ENCODE peak calls at places on chromosome 20, in eight cellular contexts. One of them, this sample, is unnamed.

GRCh38 chr20:6566821-6567220 is 200.7 kb upstream of the BMP2 start:
- DNase-seq in HEK293T: no peak
- DNase-seq in Panc1: no peak
- DNase-seq in activated effector memory CD4-positive, alpha-beta T cell treated with anti-CD3 and anti-CD28 coated beads, Interleukin-2, amount 50 U/mL, for 16 hours: no peak
- DNase-seq in fibroblast of the aortic adventitia: peak; percentile 66
- DNase-seq in NCI-H2171 treated with DMSO at 0.1 percent for 48 hours: no peak
- DNase-seq in type B pancreatic cell: no peak
- DNase-seq in ureter: no peak
- DNase-seq in this sample: no peak

GRCh38 chr20:62824476-62825287 is 7.8 kb downstream of the COL9A3 start:
- DNase-seq in HEK293T: peak; percentile 68
- DNase-seq in Panc1: no peak
- DNase-seq in activated effector memory CD4-positive, alpha-beta T cell treated with anti-CD3 and anti-CD28 coated beads, Interleukin-2, amount 50 U/mL, for 16 hours: peak; percentile 81
- DNase-seq in fibroblast of the aortic adventitia: peak; percentile 37
- DNase-seq in NCI-H2171 treated with DMSO at 0.1 percent for 48 hours: peak; percentile 77
- DNase-seq in type B pancreatic cell: no peak
- DNase-seq in ureter: no peak
- DNase-seq in this sample: no peak

GRCh38 chr20:34595377-34596184 is 37.1 kb downstream of the MAP1LC3A start:
- DNase-seq in HEK293T: no peak
- DNase-seq in Panc1: no peak
- DNase-seq in activated effector memory CD4-positive, alpha-beta T cell treated with anti-CD3 and anti-CD28 coated beads, Interleukin-2, amount 50 U/mL, for 16 hours: no peak
- DNase-seq in fibroblast of the aortic adventitia: no peak
- DNase-seq in NCI-H2171 treated with DMSO at 0.1 percent for 48 hours: no peak
- DNase-seq in type B pancreatic cell: no peak
- DNase-seq in ureter: no peak
- DNase-seq in this sample: peak; percentile 39

GRCh38 chr20:37598101-37598530 is 70.4 kb upstream of the BLCAP start:
- DNase-seq in HEK293T: no peak
- DNase-seq in Panc1: no peak
- DNase-seq in activated effector memory CD4-positive, alpha-beta T cell treated with anti-CD3 and anti-CD28 coated beads, Interleukin-2, amount 50 U/mL, for 16 hours: no peak
- DNase-seq in fibroblast of the aortic adventitia: no peak
- DNase-seq in NCI-H2171 treated with DMSO at 0.1 percent for 48 hours: peak; percentile 99
- DNase-seq in type B pancreatic cell: peak; percentile 79
- DNase-seq in ureter: no peak
- DNase-seq in this sample: no peak

GRCh38 chr20:59124326-59125029 is 39.1 kb upstream of the ZNF831 start:
- DNase-seq in HEK293T: no peak
- DNase-seq in Panc1: no peak
- DNase-seq in activated effector memory CD4-positive, alpha-beta T cell treated with anti-CD3 and anti-CD28 coated beads, Interleukin-2, amount 50 U/mL, for 16 hours: no peak
- DNase-seq in fibroblast of the aortic adventitia: no peak
- DNase-seq in NCI-H2171 treated with DMSO at 0.1 percent for 48 hours: peak; percentile 99
- DNase-seq in type B pancreatic cell: no peak
- DNase-seq in ureter: no peak
- DNase-seq in this sample: no peak

GRCh38 chr20:1434571-1435336 is 31.9 kb downstream of the NSFL1C start:
- DNase-seq in HEK293T: no peak
- DNase-seq in Panc1: no peak
- DNase-seq in activated effector memory CD4-positive, alpha-beta T cell treated with anti-CD3 and anti-CD28 coated beads, Interleukin-2, amount 50 U/mL, for 16 hours: peak; percentile 77
- DNase-seq in fibroblast of the aortic adventitia: peak; percentile 70
- DNase-seq in NCI-H2171 treated with DMSO at 0.1 percent for 48 hours: peak; percentile 83
- DNase-seq in type B pancreatic cell: no peak
- DNase-seq in ureter: no peak
- DNase-seq in this sample: no peak

GRCh38 chr20:64244281-64244805 is 11.2 kb upstream of the PCMTD2 start:
- DNase-seq in HEK293T: no peak
- DNase-seq in Panc1: no peak
- DNase-seq in activated effector memory CD4-positive, alpha-beta T cell treated with anti-CD3 and anti-CD28 coated beads, Interleukin-2, amount 50 U/mL, for 16 hours: no peak
- DNase-seq in fibroblast of the aortic adventitia: no peak
- DNase-seq in NCI-H2171 treated with DMSO at 0.1 percent for 48 hours: no peak
- DNase-seq in type B pancreatic cell: no peak
- DNase-seq in ureter: no peak
- DNase-seq in this sample: no peak

GRCh38 chr20:13142143-13142542 is 78.9 kb upstream of the ISM1 start:
- DNase-seq in HEK293T: no peak
- DNase-seq in Panc1: no peak
- DNase-seq in activated effector memory CD4-positive, alpha-beta T cell treated with anti-CD3 and anti-CD28 coated beads, Interleukin-2, amount 50 U/mL, for 16 hours: no peak
- DNase-seq in fibroblast of the aortic adventitia: no peak
- DNase-seq in NCI-H2171 treated with DMSO at 0.1 percent for 48 hours: peak; percentile 13
- DNase-seq in type B pancreatic cell: no peak
- DNase-seq in ureter: no peak
- DNase-seq in this sample: no peak

GRCh38 chr20:56807118-56807517 is 178.0 kb downstream of the TFAP2C start:
- DNase-seq in HEK293T: no peak
- DNase-seq in Panc1: no peak
- DNase-seq in activated effector memory CD4-positive, alpha-beta T cell treated with anti-CD3 and anti-CD28 coated beads, Interleukin-2, amount 50 U/mL, for 16 hours: no peak
- DNase-seq in fibroblast of the aortic adventitia: no peak
- DNase-seq in NCI-H2171 treated with DMSO at 0.1 percent for 48 hours: no peak
- DNase-seq in type B pancreatic cell: no peak
- DNase-seq in ureter: no peak
- DNase-seq in this sample: no peak

GRCh38 chr20:51525241-51526104 is 17.0 kb downstream of the NFATC2 start:
- DNase-seq in HEK293T: no peak
- DNase-seq in Panc1: no peak
- DNase-seq in activated effector memory CD4-positive, alpha-beta T cell treated with anti-CD3 and anti-CD28 coated beads, Interleukin-2, amount 50 U/mL, for 16 hours: peak; percentile 85
- DNase-seq in fibroblast of the aortic adventitia: no peak
- DNase-seq in NCI-H2171 treated with DMSO at 0.1 percent for 48 hours: no peak
- DNase-seq in type B pancreatic cell: no peak
- DNase-seq in ureter: no peak
- DNase-seq in this sample: no peak

GRCh38 chr20:9458075-9458818 is 56.1 kb upstream of the LAMP5 start:
- DNase-seq in HEK293T: peak; percentile 15
- DNase-seq in Panc1: no peak
- DNase-seq in activated effector memory CD4-positive, alpha-beta T cell treated with anti-CD3 and anti-CD28 coated beads, Interleukin-2, amount 50 U/mL, for 16 hours: no peak
- DNase-seq in fibroblast of the aortic adventitia: no peak
- DNase-seq in NCI-H2171 treated with DMSO at 0.1 percent for 48 hours: no peak
- DNase-seq in type B pancreatic cell: no peak
- DNase-seq in ureter: no peak
- DNase-seq in this sample: no peak

GRCh38 chr20:50285376-50286173 is 94.9 kb downstream of the CEBPB start:
- DNase-seq in HEK293T: peak; percentile 29
- DNase-seq in Panc1: no peak
- DNase-seq in activated effector memory CD4-positive, alpha-beta T cell treated with anti-CD3 and anti-CD28 coated beads, Interleukin-2, amount 50 U/mL, for 16 hours: no peak
- DNase-seq in fibroblast of the aortic adventitia: peak; percentile 66
- DNase-seq in NCI-H2171 treated with DMSO at 0.1 percent for 48 hours: no peak
- DNase-seq in type B pancreatic cell: no peak
- DNase-seq in ureter: no peak
- DNase-seq in this sample: no peak

GRCh38 chr20:59026904-59027745 is 5.0 kb downstream of the ATP5F1E start:
- DNase-seq in HEK293T: no peak
- DNase-seq in Panc1: no peak
- DNase-seq in activated effector memory CD4-positive, alpha-beta T cell treated with anti-CD3 and anti-CD28 coated beads, Interleukin-2, amount 50 U/mL, for 16 hours: no peak
- DNase-seq in fibroblast of the aortic adventitia: no peak
- DNase-seq in NCI-H2171 treated with DMSO at 0.1 percent for 48 hours: no peak
- DNase-seq in type B pancreatic cell: no peak
- DNase-seq in ureter: no peak
- DNase-seq in this sample: no peak

GRCh38 chr20:53028337-53029007 is 56.3 kb downstream of the TSHZ2 start:
- DNase-seq in HEK293T: no peak
- DNase-seq in Panc1: no peak
- DNase-seq in activated effector memory CD4-positive, alpha-beta T cell treated with anti-CD3 and anti-CD28 coated beads, Interleukin-2, amount 50 U/mL, for 16 hours: no peak
- DNase-seq in fibroblast of the aortic adventitia: no peak
- DNase-seq in NCI-H2171 treated with DMSO at 0.1 percent for 48 hours: no peak
- DNase-seq in type B pancreatic cell: no peak
- DNase-seq in ureter: no peak
- DNase-seq in this sample: peak; percentile 78

GRCh38 chr20:49851234-49851755 is 38.7 kb downstream of the SLC9A8 start:
- DNase-seq in HEK293T: no peak
- DNase-seq in Panc1: no peak
- DNase-seq in activated effector memory CD4-positive, alpha-beta T cell treated with anti-CD3 and anti-CD28 coated beads, Interleukin-2, amount 50 U/mL, for 16 hours: no peak
- DNase-seq in fibroblast of the aortic adventitia: no peak
- DNase-seq in NCI-H2171 treated with DMSO at 0.1 percent for 48 hours: no peak
- DNase-seq in type B pancreatic cell: no peak
- DNase-seq in ureter: no peak
- DNase-seq in this sample: no peak

GRCh38 chr20:23541330-23541729 is 27.0 kb downstream of the CST9L start:
- DNase-seq in HEK293T: no peak
- DNase-seq in Panc1: no peak
- DNase-seq in activated effector memory CD4-positive, alpha-beta T cell treated with anti-CD3 and anti-CD28 coated beads, Interleukin-2, amount 50 U/mL, for 16 hours: no peak
- DNase-seq in fibroblast of the aortic adventitia: no peak
- DNase-seq in NCI-H2171 treated with DMSO at 0.1 percent for 48 hours: no peak
- DNase-seq in type B pancreatic cell: no peak
- DNase-seq in ureter: no peak
- DNase-seq in this sample: no peak

GRCh38 chr20:24703284-24703610 is 233.8 kb downstream of the SYNDIG1 start:
- DNase-seq in HEK293T: no peak
- DNase-seq in Panc1: no peak
- DNase-seq in activated effector memory CD4-positive, alpha-beta T cell treated with anti-CD3 and anti-CD28 coated beads, Interleukin-2, amount 50 U/mL, for 16 hours: no peak
- DNase-seq in fibroblast of the aortic adventitia: no peak
- DNase-seq in NCI-H2171 treated with DMSO at 0.1 percent for 48 hours: no peak
- DNase-seq in type B pancreatic cell: no peak
- DNase-seq in ureter: no peak
- DNase-seq in this sample: peak; percentile 90

GRCh38 chr20:51531141-51531710 is 11.3 kb downstream of the NFATC2 start:
- DNase-seq in HEK293T: no peak
- DNase-seq in Panc1: no peak
- DNase-seq in activated effector memory CD4-positive, alpha-beta T cell treated with anti-CD3 and anti-CD28 coated beads, Interleukin-2, amount 50 U/mL, for 16 hours: peak; percentile 91
- DNase-seq in fibroblast of the aortic adventitia: no peak
- DNase-seq in NCI-H2171 treated with DMSO at 0.1 percent for 48 hours: no peak
- DNase-seq in type B pancreatic cell: no peak
- DNase-seq in ureter: no peak
- DNase-seq in this sample: no peak

GRCh38 chr20:58651548-58651822 is 402 bp downstream of the STX16 start:
- DNase-seq in HEK293T: no peak
- DNase-seq in Panc1: no peak
- DNase-seq in activated effector memory CD4-positive, alpha-beta T cell treated with anti-CD3 and anti-CD28 coated beads, Interleukin-2, amount 50 U/mL, for 16 hours: no peak
- DNase-seq in fibroblast of the aortic adventitia: no peak
- DNase-seq in NCI-H2171 treated with DMSO at 0.1 percent for 48 hours: peak; percentile 42
- DNase-seq in type B pancreatic cell: no peak
- DNase-seq in ureter: peak; percentile 51
- DNase-seq in this sample: no peak

GRCh38 chr20:51695574-51696303 is 72.5 kb downstream of the ATP9A start:
- DNase-seq in HEK293T: no peak
- DNase-seq in Panc1: no peak
- DNase-seq in activated effector memory CD4-positive, alpha-beta T cell treated with anti-CD3 and anti-CD28 coated beads, Interleukin-2, amount 50 U/mL, for 16 hours: no peak
- DNase-seq in fibroblast of the aortic adventitia: peak; percentile 66
- DNase-seq in NCI-H2171 treated with DMSO at 0.1 percent for 48 hours: no peak
- DNase-seq in type B pancreatic cell: no peak
- DNase-seq in ureter: peak; percentile 54
- DNase-seq in this sample: no peak

GRCh38 chr20:43190332-43190953 is 737 bp upstream of the PTPRT start:
- DNase-seq in HEK293T: no peak
- DNase-seq in Panc1: no peak
- DNase-seq in activated effector memory CD4-positive, alpha-beta T cell treated with anti-CD3 and anti-CD28 coated beads, Interleukin-2, amount 50 U/mL, for 16 hours: no peak
- DNase-seq in fibroblast of the aortic adventitia: no peak
- DNase-seq in NCI-H2171 treated with DMSO at 0.1 percent for 48 hours: no peak
- DNase-seq in type B pancreatic cell: no peak
- DNase-seq in ureter: no peak
- DNase-seq in this sample: no peak

This sample was measured in esophagus muscularis mucosa.